ENCODE peak calls at places on chromosome 5, in nine cellular contexts. One of them, this sample, is unnamed. For H3K4me1 and H3K36me3, the result is how much of the 10 kb centered on the place peaks cover.

GRCh38 chr5:78467744-78468357 is 107.4 kb downstream of the SCAMP1 start:
- DNase-seq in adrenal gland: no peak
- DNase-seq in IMR-90: peak
- DNase-seq in upper lobe of right lung: no peak
- DNase-seq in uterus: no peak
- DNase-seq in GM23248: peak
- DNase-seq in fibroblast of lung: peak
- DNase-seq in aorta: no peak
- DNase-seq in GM23338: peak
- DNase-seq in this sample: no peak

GRCh38 chr5:130135506-130135905 is 231.2 kb downstream of the CHSY3 start:
- DNase-seq in adrenal gland: no peak
- DNase-seq in IMR-90: peak
- DNase-seq in upper lobe of right lung: no peak
- DNase-seq in uterus: no peak
- DNase-seq in GM23248: peak
- DNase-seq in fibroblast of lung: peak
- DNase-seq in aorta: no peak
- DNase-seq in GM23338: no peak
- DNase-seq in this sample: no peak

GRCh38 chr5:104643320-104643719 is 1080.7 kb upstream of the NUDT12 start:
- DNase-seq in adrenal gland: no peak
- DNase-seq in IMR-90: no peak
- DNase-seq in upper lobe of right lung: no peak
- DNase-seq in uterus: no peak
- DNase-seq in GM23248: no peak
- DNase-seq in fibroblast of lung: no peak
- DNase-seq in aorta: no peak
- DNase-seq in GM23338: no peak
- DNase-seq in this sample: no peak

GRCh38 chr5:77083088-77083487 is 4.0 kb downstream of the ZBED3 start:
- DNase-seq in adrenal gland: no peak
- DNase-seq in IMR-90: no peak
- DNase-seq in upper lobe of right lung: no peak
- DNase-seq in uterus: no peak
- DNase-seq in GM23248: no peak
- DNase-seq in fibroblast of lung: no peak
- DNase-seq in aorta: no peak
- DNase-seq in GM23338: no peak
- DNase-seq in this sample: no peak

GRCh38 chr5:164098536-164098935 is 593.1 kb downstream of the MAT2B start:
- DNase-seq in adrenal gland: no peak
- DNase-seq in IMR-90: peak
- DNase-seq in upper lobe of right lung: no peak
- DNase-seq in uterus: no peak
- DNase-seq in GM23248: no peak
- DNase-seq in fibroblast of lung: peak
- DNase-seq in aorta: no peak
- DNase-seq in GM23338: no peak
- DNase-seq in this sample: no peak

GRCh38 chr5:134183481-134183880 is 6.7 kb upstream of the SKP1 start:
- DNase-seq in adrenal gland: no peak
- DNase-seq in IMR-90: no peak
- DNase-seq in upper lobe of right lung: no peak
- DNase-seq in uterus: no peak
- DNase-seq in GM23248: no peak
- DNase-seq in fibroblast of lung: no peak
- DNase-seq in aorta: no peak
- DNase-seq in GM23338: no peak
- DNase-seq in this sample: no peak

GRCh38 chr5:172280937-172281336 is 2.6 kb downstream of the UBTD2 start:
- DNase-seq in adrenal gland: no peak
- DNase-seq in IMR-90: peak
- DNase-seq in upper lobe of right lung: no peak
- DNase-seq in uterus: no peak
- DNase-seq in GM23248: peak
- DNase-seq in fibroblast of lung: peak
- DNase-seq in aorta: no peak
- DNase-seq in GM23338: no peak
- DNase-seq in this sample: no peak

GRCh38 chr5:172503925-172504730 is 49.8 kb upstream of the SH3PXD2B start:
- DNase-seq in adrenal gland: peak
- DNase-seq in IMR-90: no peak
- DNase-seq in upper lobe of right lung: peak
- DNase-seq in uterus: peak
- DNase-seq in GM23248: no peak
- DNase-seq in fibroblast of lung: peak
- DNase-seq in aorta: peak
- DNase-seq in GM23338: no peak
- DNase-seq in this sample: no peak

GRCh38 chr5:135106610-135107009 is 72.6 kb upstream of the PITX1 start:
- DNase-seq in adrenal gland: no peak
- DNase-seq in IMR-90: peak
- DNase-seq in upper lobe of right lung: peak
- DNase-seq in uterus: no peak
- DNase-seq in GM23248: no peak
- DNase-seq in fibroblast of lung: peak
- DNase-seq in aorta: no peak
- DNase-seq in GM23338: no peak
- DNase-seq in this sample: no peak

GRCh38 chr5:122035913-122036312 is 42.1 kb downstream of the LOX start:
- DNase-seq in adrenal gland: no peak
- DNase-seq in IMR-90: no peak
- DNase-seq in upper lobe of right lung: no peak
- DNase-seq in uterus: no peak
- DNase-seq in GM23248: no peak
- DNase-seq in fibroblast of lung: no peak
- DNase-seq in aorta: no peak
- DNase-seq in GM23338: no peak
- DNase-seq in this sample: no peak

DNA sequence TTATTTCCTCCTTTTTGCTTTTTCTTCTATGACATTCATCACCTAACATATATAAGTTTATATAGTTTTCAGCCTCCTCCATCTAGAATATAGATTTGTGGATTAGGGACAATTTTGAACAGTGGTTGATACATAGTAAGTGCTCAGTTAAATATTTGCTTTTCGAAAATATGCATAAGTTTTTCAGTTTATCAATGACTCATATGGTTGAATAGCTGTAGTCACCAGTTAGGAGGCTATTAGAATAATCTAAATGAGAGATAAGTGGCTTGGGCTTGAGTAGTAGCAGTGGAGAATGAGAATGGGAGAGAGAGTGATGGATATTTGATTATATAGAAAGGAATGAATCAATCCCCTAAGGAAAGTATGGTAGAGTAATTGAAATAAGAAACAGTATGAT is 37.2 kb downstream of the LOX start:
- DNase-seq in adrenal gland: no peak
- DNase-seq in IMR-90: peak
- DNase-seq in upper lobe of right lung: no peak
- DNase-seq in uterus: no peak
- DNase-seq in GM23248: no peak
- DNase-seq in fibroblast of lung: no peak
- DNase-seq in aorta: no peak
- DNase-seq in GM23338: no peak
- DNase-seq in this sample: no peak
- H3K27ac ChIP-seq in adrenal gland: no peak
- H3K27ac ChIP-seq in IMR-90: no peak
- H3K27ac ChIP-seq in upper lobe of right lung: no peak
- H3K27ac ChIP-seq in uterus: no peak
- H3K27ac ChIP-seq in GM23248: no peak
- H3K27ac ChIP-seq in fibroblast of lung: no peak
- H3K27ac ChIP-seq in aorta: no peak
- H3K27ac ChIP-seq in GM23338: no peak
- H3K27ac ChIP-seq in this sample: no peak

GRCh38 chr5:36722913-36723312 is 116.5 kb downstream of the SLC1A3 start:
- DNase-seq in adrenal gland: no peak
- DNase-seq in IMR-90: peak
- DNase-seq in upper lobe of right lung: no peak
- DNase-seq in uterus: no peak
- DNase-seq in GM23248: peak
- DNase-seq in fibroblast of lung: peak
- DNase-seq in aorta: no peak
- DNase-seq in GM23338: no peak
- DNase-seq in this sample: no peak
- H3K4me1 ChIP-seq in adrenal gland: under half
- H3K4me1 ChIP-seq in IMR-90: under half
- H3K4me1 ChIP-seq in upper lobe of right lung: under half
- H3K4me1 ChIP-seq in uterus: under half
- H3K4me1 ChIP-seq in GM23248: under half
- H3K4me1 ChIP-seq in fibroblast of lung: under half
- H3K4me1 ChIP-seq in aorta: under half
- H3K4me1 ChIP-seq in GM23338: under half
- H3K4me1 ChIP-seq in this sample: under half

GRCh38 chr5:150363185-150363584 is 5.7 kb downstream of the TCOF1 start:
- DNase-seq in adrenal gland: no peak
- DNase-seq in IMR-90: no peak
- DNase-seq in upper lobe of right lung: no peak
- DNase-seq in uterus: no peak
- DNase-seq in GM23248: no peak
- DNase-seq in fibroblast of lung: no peak
- DNase-seq in aorta: no peak
- DNase-seq in GM23338: no peak
- DNase-seq in this sample: no peak
- H3K36me3 ChIP-seq in adrenal gland: under half
- H3K36me3 ChIP-seq in IMR-90: half or more
- H3K36me3 ChIP-seq in upper lobe of right lung: half or more
- H3K36me3 ChIP-seq in uterus: under half
- H3K36me3 ChIP-seq in GM23248: under half
- H3K36me3 ChIP-seq in fibroblast of lung: under half
- H3K36me3 ChIP-seq in aorta: under half
- H3K36me3 ChIP-seq in GM23338: half or more
- H3K36me3 ChIP-seq in this sample: under half

GRCh38 chr5:141841376-141841775 is 36.8 kb downstream of the PCDH1 start:
- DNase-seq in adrenal gland: no peak
- DNase-seq in IMR-90: no peak
- DNase-seq in upper lobe of right lung: peak
- DNase-seq in uterus: no peak
- DNase-seq in GM23248: no peak
- DNase-seq in fibroblast of lung: no peak
- DNase-seq in aorta: no peak
- DNase-seq in GM23338: no peak
- DNase-seq in this sample: no peak
- H3K27ac ChIP-seq in adrenal gland: no peak
- H3K27ac ChIP-seq in IMR-90: no peak
- H3K27ac ChIP-seq in upper lobe of right lung: peak
- H3K27ac ChIP-seq in uterus: peak
- H3K27ac ChIP-seq in GM23248: no peak
- H3K27ac ChIP-seq in fibroblast of lung: no peak
- H3K27ac ChIP-seq in aorta: no peak
- H3K27ac ChIP-seq in GM23338: peak
- H3K27ac ChIP-seq in this sample: no peak

GRCh38 chr5:170336065-170336464 is 38.5 kb upstream of the LCP2 start:
- DNase-seq in adrenal gland: no peak
- DNase-seq in IMR-90: no peak
- DNase-seq in upper lobe of right lung: no peak
- DNase-seq in uterus: no peak
- DNase-seq in GM23248: no peak
- DNase-seq in fibroblast of lung: no peak
- DNase-seq in aorta: no peak
- DNase-seq in GM23338: no peak
- DNase-seq in this sample: no peak

GRCh38 chr5:170338933-170339779 is 41.6 kb upstream of the LCP2 start:
- DNase-seq in adrenal gland: no peak
- DNase-seq in IMR-90: no peak
- DNase-seq in upper lobe of right lung: no peak
- DNase-seq in uterus: no peak
- DNase-seq in GM23248: no peak
- DNase-seq in fibroblast of lung: no peak
- DNase-seq in aorta: no peak
- DNase-seq in GM23338: peak
- DNase-seq in this sample: peak

GRCh38 chr5:170337055-170337454 is 39.5 kb upstream of the LCP2 start:
- DNase-seq in adrenal gland: no peak
- DNase-seq in IMR-90: no peak
- DNase-seq in upper lobe of right lung: no peak
- DNase-seq in uterus: no peak
- DNase-seq in GM23248: no peak
- DNase-seq in fibroblast of lung: no peak
- DNase-seq in aorta: no peak
- DNase-seq in GM23338: no peak
- DNase-seq in this sample: no peak

GRCh38 chr5:170339780-170340167 is 42.2 kb upstream of the LCP2 start:
- DNase-seq in adrenal gland: no peak
- DNase-seq in IMR-90: no peak
- DNase-seq in upper lobe of right lung: no peak
- DNase-seq in uterus: no peak
- DNase-seq in GM23248: no peak
- DNase-seq in fibroblast of lung: no peak
- DNase-seq in aorta: no peak
- DNase-seq in GM23338: no peak
- DNase-seq in this sample: no peak

GRCh38 chr5:170338272-170338671 is 40.7 kb upstream of the LCP2 start:
- DNase-seq in adrenal gland: no peak
- DNase-seq in IMR-90: no peak
- DNase-seq in upper lobe of right lung: no peak
- DNase-seq in uterus: no peak
- DNase-seq in GM23248: no peak
- DNase-seq in fibroblast of lung: no peak
- DNase-seq in aorta: no peak
- DNase-seq in GM23338: no peak
- DNase-seq in this sample: no peak
- H3K4me1 ChIP-seq in adrenal gland: under half
- H3K4me1 ChIP-seq in IMR-90: under half
- H3K4me1 ChIP-seq in upper lobe of right lung: under half
- H3K4me1 ChIP-seq in uterus: under half
- H3K4me1 ChIP-seq in GM23248: under half
- H3K4me1 ChIP-seq in fibroblast of lung: under half
- H3K4me1 ChIP-seq in aorta: under half
- H3K4me1 ChIP-seq in GM23338: under half
- H3K4me1 ChIP-seq in this sample: under half

GRCh38 chr5:32403760-32404159 is 40.8 kb downstream of the ZFR start:
- DNase-seq in adrenal gland: no peak
- DNase-seq in IMR-90: no peak
- DNase-seq in upper lobe of right lung: no peak
- DNase-seq in uterus: no peak
- DNase-seq in GM23248: no peak
- DNase-seq in fibroblast of lung: no peak
- DNase-seq in aorta: no peak
- DNase-seq in GM23338: no peak
- DNase-seq in this sample: no peak

GRCh38 chr5:32405502-32405901 is 39.0 kb downstream of the ZFR start:
- DNase-seq in adrenal gland: no peak
- DNase-seq in IMR-90: no peak
- DNase-seq in upper lobe of right lung: no peak
- DNase-seq in uterus: no peak
- DNase-seq in GM23248: no peak
- DNase-seq in fibroblast of lung: no peak
- DNase-seq in aorta: no peak
- DNase-seq in GM23338: no peak
- DNase-seq in this sample: no peak

DNA sequence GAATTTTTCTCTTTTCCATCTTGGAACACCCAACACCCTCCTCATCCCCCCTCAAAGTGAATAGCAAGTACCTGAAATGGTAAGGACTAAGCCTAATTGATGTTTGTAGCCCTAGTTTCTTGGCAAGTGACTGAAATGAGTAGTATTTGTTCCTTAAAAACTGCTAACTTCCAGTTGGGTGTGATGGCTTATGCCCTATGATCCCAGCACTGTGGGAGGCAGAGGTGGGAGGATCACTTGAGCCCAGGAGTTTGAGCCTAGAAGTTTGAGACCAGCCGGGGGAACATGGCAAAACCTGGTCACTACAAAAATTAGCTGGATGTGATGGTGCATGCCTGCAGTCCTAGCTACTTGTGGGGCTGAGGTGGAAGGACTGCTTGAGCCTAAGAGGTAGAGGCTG is 44.1 kb downstream of the ZFR start:
- DNase-seq in adrenal gland: no peak
- DNase-seq in IMR-90: no peak
- DNase-seq in upper lobe of right lung: no peak
- DNase-seq in uterus: no peak
- DNase-seq in GM23248: no peak
- DNase-seq in fibroblast of lung: no peak
- DNase-seq in aorta: no peak
- DNase-seq in GM23338: no peak
- DNase-seq in this sample: no peak
- H3K36me3 ChIP-seq in adrenal gland: under half
- H3K36me3 ChIP-seq in IMR-90: half or more
- H3K36me3 ChIP-seq in upper lobe of right lung: half or more
- H3K36me3 ChIP-seq in uterus: under half
- H3K36me3 ChIP-seq in GM23248: half or more
- H3K36me3 ChIP-seq in fibroblast of lung: under half
- H3K36me3 ChIP-seq in aorta: under half
- H3K36me3 ChIP-seq in GM23338: half or more
- H3K36me3 ChIP-seq in this sample: half or more